ENCODE peak calls at places on chromosome 17, in six cellular contexts. One of them, this sample, is unnamed.

GRCh38 chr17:38852771-38853291 is 690 bp downstream of the RPL23 start:
- DNase-seq in H1: no peak
- DNase-seq in K562: peak
- DNase-seq in WTC11: no peak
- DNase-seq in GM12878: no peak
- DNase-seq in HepG2: no peak
- DNase-seq in this sample: no peak

GRCh38 chr17:73359987-73360410 is 48.2 kb upstream of the CDC42EP4 start:
- DNase-seq in GM12878: no peak
- DNase-seq in K562: no peak
- DNase-seq in HepG2: peak
- DNase-seq in WTC11: peak
- DNase-seq in H1: peak
- DNase-seq in this sample: peak

GRCh38 chr17:51000835-51001638 is 119.6 kb downstream of the SPAG9 start:
- DNase-seq in HepG2: peak
- DNase-seq in K562: peak
- DNase-seq in H1: no peak
- DNase-seq in WTC11: no peak
- DNase-seq in GM12878: peak
- DNase-seq in this sample: peak

GRCh38 chr17:72407336-72408121 is 286.7 kb downstream of the SOX9 start:
- DNase-seq in WTC11: no peak
- DNase-seq in H1: no peak
- DNase-seq in HepG2: no peak
- DNase-seq in K562: no peak
- DNase-seq in GM12878: no peak
- DNase-seq in this sample: peak

GRCh38 chr17:6831662-6832263 is at the start of gene TEKT1:
- DNase-seq in GM12878: no peak
- DNase-seq in HepG2: peak
- DNase-seq in WTC11: peak
- DNase-seq in H1: peak
- DNase-seq in K562: no peak
- DNase-seq in this sample: peak

GRCh38 chr17:74201250-74201649 is 2.2 kb upstream of the RPL38 start:
- DNase-seq in K562: peak
- DNase-seq in HepG2: no peak
- DNase-seq in WTC11: no peak
- DNase-seq in GM12878: no peak
- DNase-seq in H1: no peak
- DNase-seq in this sample: no peak

GRCh38 chr17:4086041-4086483 is 56.8 kb downstream of the ZZEF1 start:
- DNase-seq in K562: no peak
- DNase-seq in HepG2: no peak
- DNase-seq in WTC11: no peak
- DNase-seq in GM12878: peak
- DNase-seq in H1: no peak
- DNase-seq in this sample: no peak

GRCh38 chr17:15456972-15457722 is 10.3 kb downstream of the CDRT4 start:
- DNase-seq in H1: no peak
- DNase-seq in K562: no peak
- DNase-seq in WTC11: no peak
- DNase-seq in HepG2: peak
- DNase-seq in GM12878: no peak
- DNase-seq in this sample: no peak

GRCh38 chr17:81440511-81441244 is 45.4 kb downstream of the BAHCC1 start:
- DNase-seq in H1: peak
- DNase-seq in K562: peak
- DNase-seq in WTC11: peak
- DNase-seq in GM12878: no peak
- DNase-seq in HepG2: peak
- DNase-seq in this sample: peak
- TF ChIP-seq CTCF in H1: peak
- TF ChIP-seq CTCF in K562: peak
- TF ChIP-seq CTCF in WTC11: peak
- TF ChIP-seq CTCF in GM12878: peak
- TF ChIP-seq CTCF in HepG2: peak
- TF ChIP-seq CTCF in this sample: peak

GRCh38 chr17:34669511-34669910 is 90.1 kb downstream of the TMEM132E start:
- DNase-seq in WTC11: no peak
- DNase-seq in HepG2: no peak
- DNase-seq in K562: no peak
- DNase-seq in H1: no peak
- DNase-seq in GM12878: no peak
- DNase-seq in this sample: no peak

GRCh38 chr17:34668206-34668605 is 88.8 kb downstream of the TMEM132E start:
- DNase-seq in K562: no peak
- DNase-seq in H1: no peak
- DNase-seq in GM12878: no peak
- DNase-seq in WTC11: no peak
- DNase-seq in HepG2: no peak
- DNase-seq in this sample: no peak

GRCh38 chr17:34671191-34671590 is 91.8 kb downstream of the TMEM132E start:
- DNase-seq in K562: no peak
- DNase-seq in GM12878: no peak
- DNase-seq in H1: no peak
- DNase-seq in WTC11: no peak
- DNase-seq in HepG2: no peak
- DNase-seq in this sample: no peak

GRCh38 chr17:34672176-34672785 is 92.9 kb downstream of the TMEM132E start:
- DNase-seq in HepG2: no peak
- DNase-seq in WTC11: no peak
- DNase-seq in GM12878: no peak
- DNase-seq in K562: no peak
- DNase-seq in H1: no peak
- DNase-seq in this sample: no peak

GRCh38 chr17:34670618-34671017 is 91.2 kb downstream of the TMEM132E start:
- DNase-seq in GM12878: no peak
- DNase-seq in HepG2: no peak
- DNase-seq in K562: no peak
- DNase-seq in WTC11: no peak
- DNase-seq in H1: no peak
- DNase-seq in this sample: peak
- TF ChIP-seq CREB1 in GM12878: no peak
- TF ChIP-seq CREB1 in HepG2: no peak
- TF ChIP-seq CREB1 in K562: no peak
- TF ChIP-seq CREB1 in WTC11: no peak
- TF ChIP-seq CREB1 in H1: no peak
- TF ChIP-seq CREB1 in this sample: no peak

GRCh38 chr17:21061158-21061835 is 18.5 kb upstream of the USP22 start:
- DNase-seq in HepG2: no peak
- DNase-seq in H1: no peak
- DNase-seq in GM12878: no peak
- DNase-seq in WTC11: no peak
- DNase-seq in K562: no peak
- DNase-seq in this sample: no peak

GRCh38 chr17:21058098-21058893 is 15.5 kb upstream of the USP22 start:
- DNase-seq in H1: no peak
- DNase-seq in GM12878: no peak
- DNase-seq in K562: no peak
- DNase-seq in WTC11: no peak
- DNase-seq in HepG2: no peak
- DNase-seq in this sample: no peak

GRCh38 chr17:21066394-21066793 is 23.6 kb upstream of the USP22 start:
- DNase-seq in WTC11: no peak
- DNase-seq in H1: no peak
- DNase-seq in GM12878: no peak
- DNase-seq in HepG2: no peak
- DNase-seq in K562: peak
- DNase-seq in this sample: no peak

GRCh38 chr17:21059761-21060160 is 16.9 kb upstream of the USP22 start:
- DNase-seq in GM12878: no peak
- DNase-seq in HepG2: no peak
- DNase-seq in K562: no peak
- DNase-seq in H1: no peak
- DNase-seq in WTC11: no peak
- DNase-seq in this sample: no peak

GRCh38 chr17:21061971-21062526 is 19.2 kb upstream of the USP22 start:
- DNase-seq in H1: no peak
- DNase-seq in WTC11: no peak
- DNase-seq in GM12878: peak
- DNase-seq in HepG2: no peak
- DNase-seq in K562: no peak
- DNase-seq in this sample: no peak
- TF ChIP-seq CTCF in H1: no peak
- TF ChIP-seq CTCF in WTC11: no peak
- TF ChIP-seq CTCF in GM12878: peak
- TF ChIP-seq CTCF in HepG2: no peak
- TF ChIP-seq CTCF in K562: no peak
- TF ChIP-seq CTCF in this sample: no peak

DNA sequence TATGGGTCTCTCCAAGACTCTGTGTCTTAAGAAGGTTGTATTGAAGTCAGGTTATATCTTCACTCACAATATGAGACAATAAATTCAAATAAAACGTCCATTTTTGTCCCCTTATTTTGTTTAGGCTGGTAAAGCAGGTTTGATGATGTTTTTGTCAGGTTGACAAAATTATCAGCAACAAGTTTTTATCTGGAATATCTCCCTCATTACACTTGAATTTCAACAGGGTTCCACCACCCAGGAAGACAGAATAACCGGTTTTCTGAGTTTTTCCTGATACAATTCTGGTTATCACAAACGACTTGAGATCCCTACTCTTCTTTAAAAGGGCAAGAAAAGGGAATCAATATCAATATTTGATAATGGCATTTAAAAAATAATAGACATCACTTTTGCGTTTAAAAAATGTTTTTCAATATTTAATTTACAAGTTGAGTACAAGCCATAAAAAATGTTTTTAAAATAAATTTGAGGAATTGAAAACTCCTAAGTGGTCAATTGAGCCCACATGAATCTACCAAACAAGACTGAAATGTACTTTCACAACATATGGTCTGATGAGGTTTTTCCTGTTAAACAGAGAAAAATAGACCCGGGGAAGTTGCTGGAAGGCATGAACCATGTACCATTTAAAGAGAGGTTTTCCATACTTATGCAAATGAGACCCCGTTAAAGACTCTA is 1.4 kb upstream of the ATP6V0A1 start:
- DNase-seq in GM12878: peak
- DNase-seq in H1: no peak
- DNase-seq in K562: peak
- DNase-seq in HepG2: no peak
- DNase-seq in WTC11: no peak
- DNase-seq in this sample: no peak
- TF ChIP-seq CREB1 in GM12878: peak
- TF ChIP-seq CREB1 in H1: no peak
- TF ChIP-seq CREB1 in K562: no peak
- TF ChIP-seq CREB1 in HepG2: no peak
- TF ChIP-seq CREB1 in WTC11: no peak
- TF ChIP-seq CREB1 in this sample: no peak

DNA sequence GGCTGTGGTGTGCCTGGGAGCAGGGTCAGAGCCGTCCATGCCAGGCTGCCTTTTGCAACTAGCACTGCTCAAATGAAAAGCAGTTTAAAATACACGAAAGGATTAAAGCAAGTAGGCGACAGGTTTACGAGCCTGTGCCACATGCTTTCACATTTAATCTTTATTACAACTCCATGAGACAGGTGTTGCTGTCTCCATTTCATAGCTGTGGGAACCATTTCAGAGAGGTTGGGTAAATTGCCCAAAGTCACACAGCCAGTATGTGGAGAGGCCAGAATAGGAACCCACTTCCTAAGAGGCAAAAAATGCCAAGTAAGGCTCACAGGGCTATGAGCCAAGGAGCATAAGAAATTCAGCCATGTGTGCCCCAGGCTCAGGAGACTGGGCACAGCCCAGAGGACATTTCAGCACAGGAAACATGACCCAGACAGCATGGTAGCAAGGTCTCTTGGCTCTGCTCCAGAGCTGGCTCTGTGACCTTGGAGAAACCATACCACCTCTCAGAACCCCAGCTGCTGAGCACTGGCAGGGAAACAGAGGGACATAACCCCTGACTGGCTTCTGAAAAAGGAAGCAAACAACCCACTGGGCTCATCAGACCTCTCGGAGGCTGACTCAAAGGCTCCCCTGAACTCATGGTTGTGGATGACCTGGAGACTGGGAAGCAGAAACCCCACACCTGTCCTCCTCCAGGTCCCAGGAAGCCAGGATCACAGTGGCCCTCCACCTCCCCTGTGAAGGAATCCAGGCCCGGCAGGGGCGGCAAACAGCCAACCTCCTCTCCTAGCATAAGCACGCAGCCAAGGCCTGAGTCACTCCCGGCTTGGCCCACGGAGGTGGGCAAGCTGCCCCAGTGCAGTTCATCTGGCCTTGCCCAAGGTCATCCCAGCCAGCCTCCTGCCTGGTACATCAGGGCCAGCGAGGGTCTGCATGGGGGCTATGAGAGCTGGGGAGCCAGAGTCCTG is 40.3 kb upstream of the MRPS23 start:
- DNase-seq in H1: no peak
- DNase-seq in WTC11: no peak
- DNase-seq in GM12878: no peak
- DNase-seq in K562: no peak
- DNase-seq in HepG2: no peak
- DNase-seq in this sample: no peak
- TF ChIP-seq CTCF in H1: no peak
- TF ChIP-seq CTCF in WTC11: no peak
- TF ChIP-seq CTCF in GM12878: no peak
- TF ChIP-seq CTCF in K562: no peak
- TF ChIP-seq CTCF in HepG2: no peak
- TF ChIP-seq CTCF in this sample: no peak

This sample was measured in GM23338.